ENCODE peak calls at places on chromosomes 13 and 19, in five cellular contexts. O, P, F, Y and Z are unnamed samples.

GRCh38 chr13:74115138-74115537 is 19.1 kb downstream of the KLF12 start:
- DNase-seq in O (no peak), P (no peak), F (peak; percentile 62), Y (no peak), Z (no peak)

GRCh38 chr19:55690769-55691545 is 15.9 kb downstream of the EPN1 start:
- DNase-seq in O (no peak), P (no peak), F (no peak), Y (no peak), Z (no peak)

GRCh38 chr19:35555301-35556005 is 8.0 kb downstream of the ATP4A start:
- DNase-seq in O (no peak), P (no peak), F (peak; percentile 64), Y (no peak), Z (peak; percentile 41)

GRCh38 chr19:22515435-22515834 is 93.3 kb upstream of the ZNF98 start:
- DNase-seq in O (no peak), P (peak; percentile 39), F (no peak), Y (no peak), Z (no peak)

GRCh38 chr19:55489711-55490477 is 1.7 kb downstream of the SSC5D start:
- DNase-seq in O (no peak), P (no peak), F (no peak), Y (no peak), Z (no peak)

GRCh38 chr13:97325738-97326137 is 103.6 kb downstream of the MBNL2 start:
- DNase-seq in O (no peak), P (no peak), F (peak; percentile 29), Y (no peak), Z (no peak)

GRCh38 chr13:90445179-90445578 is 902.3 kb upstream of the MIR17HG start:
- DNase-seq in O (no peak), P (no peak), F (peak; percentile 95), Y (no peak), Z (peak; percentile 77)

GRCh38 chr13:95185851-95186250 is 115.4 kb downstream of the ABCC4 start:
- DNase-seq in O (peak; percentile 39), P (no peak), F (no peak), Y (no peak), Z (no peak)

GRCh38 chr19:46475976-46476375 is 4.6 kb upstream of the PNMA8A start:
- DNase-seq in O (no peak), P (no peak), F (no peak), Y (no peak), Z (no peak)

GRCh38 chr19:35644987-35645679 is 3.0 kb upstream of the COX6B1 start:
- DNase-seq in O (peak; percentile 34), P (no peak), F (peak; percentile 15), Y (peak; percentile 66), Z (peak; percentile 65)

GRCh38 chr19:12952488-12953455 is 4.3 kb downstream of the GADD45GIP1 start:
- DNase-seq in O (no peak), P (peak; percentile 35), F (peak; percentile 42), Y (no peak), Z (no peak)

GRCh38 chr19:55095260-55096060 is 19.8 kb downstream of the EPS8L1 start:
- DNase-seq in O (no peak), P (no peak), F (no peak), Y (no peak), Z (no peak)

GRCh38 chr19:46993622-46994021 is 26.0 kb upstream of the NPAS1 start:
- DNase-seq in O (no peak), P (no peak), F (no peak), Y (no peak), Z (no peak)

GRCh38 chr19:41415154-41415571 is 12.0 kb downstream of the B3GNT8 start:
- DNase-seq in O (no peak), P (no peak), F (no peak), Y (no peak), Z (no peak)

GRCh38 chr13:101217086-101217485 is 199.2 kb downstream of the NALCN start:
- DNase-seq in O (no peak), P (no peak), F (no peak), Y (no peak), Z (no peak)

GRCh38 chr19:23439623-23440022 is 44.4 kb upstream of the ZNF91 start:
- DNase-seq in O (no peak), P (no peak), F (no peak), Y (no peak), Z (no peak)

GRCh38 chr19:6587093-6587820 is 3.7 kb downstream of the CD70 start:
- DNase-seq in O (no peak), P (no peak), F (no peak), Y (no peak), Z (no peak)